ENCODE peak calls at places on chromosomes 5 and 9, in seven cellular contexts. O, D, T, F, L, U and H are unnamed samples.

GRCh38 chr5:139108056-139108811 is 89.9 kb downstream of the SIL1 start:
- DNase-seq in O (peak; percentile 37), D (no peak), T (no peak), F (peak; percentile 42), L (peak; percentile 42), U (no peak), H (no peak)

GRCh38 chr5:113056988-113057387 is 80.4 kb downstream of the DCP2 start:
- DNase-seq in O (no peak), D (no peak), T (no peak), F (no peak), L (no peak), U (no peak), H (no peak)

GRCh38 chr5:73030995-73031394 is 75.2 kb downstream of the FCHO2 start:
- DNase-seq in O (peak; percentile 91), D (peak; percentile 94), T (no peak), F (peak; percentile 71), L (peak; percentile 89), U (no peak), H (no peak)

GRCh38 chr9:136345281-136346156 is 18.0 kb downstream of the DNLZ start:
- DNase-seq in O (peak; percentile 90), D (no peak), T (peak; percentile 72), F (no peak), L (peak; percentile 62), U (no peak), H (peak; percentile 88)

GRCh38 chr5:158725223-158725825 is 374.4 kb downstream of the EBF1 start:
- DNase-seq in O (peak; percentile 56), D (peak; percentile 4), T (no peak), F (no peak), L (no peak), U (no peak), H (no peak)

GRCh38 chr5:157222506-157223230 is 42.0 kb downstream of the ITK start:
- DNase-seq in O (no peak), D (no peak), T (no peak), F (peak; percentile 57), L (peak; percentile 15), U (peak; percentile 50), H (no peak)

GRCh38 chr5:64298586-64298985 is 132.9 kb downstream of the RNF180 start:
- DNase-seq in O (no peak), D (no peak), T (no peak), F (no peak), L (no peak), U (no peak), H (no peak)

GRCh38 chr9:1219284-1219683 is 169.1 kb downstream of the DMRT2 start:
- DNase-seq in O (peak; percentile 36), D (peak; percentile 48), T (no peak), F (no peak), L (no peak), U (no peak), H (no peak)

GRCh38 chr5:124651663-124652513 is 94.6 kb downstream of the ZNF608 start:
- DNase-seq in O (peak; percentile 95), D (peak; percentile 60), T (peak; percentile 84), F (no peak), L (peak; percentile 62), U (no peak), H (peak; percentile 85)

GRCh38 chr5:90134892-90135291 is 274.7 kb downstream of the CETN3 start:
- DNase-seq in O (peak; percentile 15), D (peak; percentile 89), T (peak; percentile 59), F (no peak), L (peak; percentile 89), U (no peak), H (peak; percentile 63)

GRCh38 chr5:165940541-165940940 is 2350.9 kb upstream of the WWC1 start:
- DNase-seq in O (no peak), D (no peak), T (no peak), F (no peak), L (no peak), U (no peak), H (no peak)

GRCh38 chr5:39194466-39195136 is 24.8 kb downstream of the FYB1 start:
- DNase-seq in O (peak; percentile 89), D (peak; percentile 97), T (no peak), F (no peak), L (peak; percentile 70), U (no peak), H (no peak)

GRCh38 chr9:90394866-90395265 is 247.8 kb downstream of the DIRAS2 start:
- DNase-seq in O (no peak), D (no peak), T (no peak), F (no peak), L (no peak), U (no peak), H (no peak)

GRCh38 chr5:112684737-112685136 is 52.9 kb upstream of the APC start:
- DNase-seq in O (peak; percentile 34), D (no peak), T (no peak), F (no peak), L (peak; percentile 69), U (no peak), H (no peak)

GRCh38 chr5:166720026-166720425 is 1571.4 kb upstream of the WWC1 start:
- DNase-seq in O (peak; percentile 11), D (peak; percentile 15), T (no peak), F (no peak), L (no peak), U (no peak), H (no peak)

GRCh38 chr5:115272297-115272958 is 9.8 kb upstream of the PGGT1B start:
- DNase-seq in O (no peak), D (no peak), T (no peak), F (no peak), L (no peak), U (no peak), H (no peak)

GRCh38 chr9:114112778-114113585 is 13.9 kb upstream of the KIF12 start:
- DNase-seq in O (peak; percentile 86), D (peak; percentile 34), T (peak; percentile 62), F (no peak), L (peak; percentile 74), U (no peak), H (peak; percentile 43)

GRCh38 chr9:111271481-111272080 is 58.4 kb downstream of the OR2K2 start:
- DNase-seq in O (peak; percentile 57), D (no peak), T (no peak), F (no peak), L (peak; percentile 16), U (no peak), H (no peak)

GRCh38 chr9:98075332-98075805 is 18.8 kb downstream of the NANS start:
- DNase-seq in O (peak; percentile 78), D (peak; percentile 91), T (no peak), F (no peak), L (peak; percentile 77), U (no peak), H (no peak)

GRCh38 chr9:124869466-124869985 is 7.6 kb downstream of the ARPC5L start:
- DNase-seq in O (peak; percentile 73), D (no peak), T (peak; percentile 43), F (no peak), L (no peak), U (peak; percentile 45), H (no peak)

DNA sequence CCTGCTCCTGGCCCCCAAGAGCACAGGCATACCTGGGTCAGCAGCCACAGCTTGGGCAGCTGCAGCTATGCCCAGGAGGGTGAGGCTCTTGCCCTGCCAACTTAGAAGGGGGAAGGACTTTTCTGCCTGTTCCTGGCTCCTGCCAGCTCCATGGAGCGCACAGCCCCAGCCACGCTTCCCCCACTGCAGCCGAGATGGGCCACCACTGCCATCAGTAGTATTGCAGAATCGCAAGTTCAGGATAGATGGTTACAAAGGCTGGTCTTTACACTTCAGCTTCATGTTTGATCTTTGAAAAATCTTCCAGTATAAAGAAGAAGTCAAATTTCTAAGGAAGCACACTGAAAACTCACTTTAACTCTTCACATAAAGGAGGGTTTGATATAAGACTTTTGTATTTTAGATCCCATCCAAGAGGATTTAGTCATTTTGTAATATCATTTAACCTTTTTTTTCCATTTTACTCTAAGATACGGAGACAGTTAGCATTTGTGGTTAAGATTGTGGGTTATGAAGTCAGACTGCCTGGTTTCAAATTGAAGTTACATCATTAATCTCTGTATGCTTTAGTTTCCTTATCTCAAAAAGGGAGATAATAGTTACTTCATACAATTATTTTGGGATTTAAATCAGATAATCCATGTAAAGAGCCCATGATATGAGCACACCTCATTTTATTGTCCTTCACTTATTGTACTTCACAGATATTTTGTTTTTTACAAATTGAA is 81.9 kb downstream of the NLN start:
- DNase-seq in O (no peak), D (no peak), T (no peak), F (no peak), L (peak; percentile 77), U (no peak), H (no peak)
- TF ChIP-seq CTCF in O (no peak), D (no peak), T (no peak), F (no peak), L (no peak), U (no peak), H (no peak)

GRCh38 chr9:74073897-74074296 is 423.2 kb upstream of the RORB start:
- DNase-seq in O (no peak), D (no peak), T (no peak), F (no peak), L (no peak), U (no peak), H (no peak)
- H3K4me3 ChIP-seq in O (no peak overlapping the region), D (no peak overlapping the region), T (no peak overlapping the region), F (no peak overlapping the region), L (no peak overlapping the region), U (no peak overlapping the region), H (no peak overlapping the region)

GRCh38 chr5:150302301-150303069 is at the start of gene ARSI:
- DNase-seq in O (peak; percentile 67), D (no peak), T (peak; percentile 34), F (no peak), L (peak; percentile 22), U (no peak), H (peak; percentile 59)
- TF ChIP-seq CTCF in O (peak; percentile 23), D (peak; percentile 37), T (peak; percentile 14), F (peak; percentile 9), L (peak; percentile 4), U (no peak), H (no peak)

GRCh38 chr9:71509054-71509453 is 259.3 kb downstream of the CEMIP2 start:
- DNase-seq in O (no peak), D (peak; percentile 78), T (no peak), F (no peak), L (no peak), U (no peak), H (no peak)

GRCh38 chr9:71515103-71515502 is 253.2 kb downstream of the CEMIP2 start:
- DNase-seq in O (no peak), D (no peak), T (no peak), F (no peak), L (no peak), U (no peak), H (no peak)

GRCh38 chr9:71519098-71519497 is 249.2 kb downstream of the CEMIP2 start:
- DNase-seq in O (no peak), D (no peak), T (no peak), F (no peak), L (no peak), U (no peak), H (no peak)

GRCh38 chr9:71518045-71518888 is 250.0 kb downstream of the CEMIP2 start:
- DNase-seq in O (peak; percentile 13), D (no peak), T (no peak), F (no peak), L (peak; percentile 31), U (no peak), H (no peak)

GRCh38 chr9:71514344-71514975 is 253.9 kb downstream of the CEMIP2 start:
- DNase-seq in O (no peak), D (peak; percentile 83), T (no peak), F (no peak), L (no peak), U (no peak), H (no peak)
- H3K4me3 ChIP-seq in O (no peak overlapping the region), D (no peak overlapping the region), T (no peak overlapping the region), F (no peak overlapping the region), L (no peak overlapping the region), U (no peak overlapping the region), H (no peak overlapping the region)

GRCh38 chr5:107400328-107400727 is 270.4 kb downstream of the EFNA5 start:
- DNase-seq in O (no peak), D (no peak), T (no peak), F (no peak), L (no peak), U (no peak), H (no peak)
- TF ChIP-seq CTCF in O (no peak), D (no peak), T (no peak), F (no peak), L (no peak), U (no peak), H (no peak)